ENCODE peak calls at places on chromosomes 1 and 21, in five cellular contexts. P is mesendoderm; Y is OCI-LY7; S is naive thymus-derived CD4-positive, alpha-beta T cell; F is IMR-90. L is an unnamed sample.

GRCh38 chr1:15328785-15329480 is 80.8 kb upstream of the EFHD2 start:
- DNase-seq in P (no peak), Y (no peak), F (peak; percentile 64), S (no peak), L (no peak)

GRCh38 chr1:72284398-72285073 is 2.2 kb upstream of the NEGR1 start:
- DNase-seq in S (no peak), F (peak; percentile 96), Y (no peak), P (peak; percentile 81), L (peak; percentile 34)

GRCh38 chr1:240030236-240030635 is 61.4 kb upstream of the FMN2 start:
- DNase-seq in F (peak; percentile 50), S (no peak), Y (no peak), P (peak; percentile 42), L (no peak)

GRCh38 chr1:26044414-26044813 is 1.5 kb downstream of the SLC30A2 start:
- DNase-seq in F (no peak), P (no peak), Y (no peak), S (no peak), L (no peak)

GRCh38 chr1:240310226-240310925 is 218.7 kb downstream of the FMN2 start:
- DNase-seq in P (no peak), Y (no peak), S (no peak), F (peak; percentile 85), L (no peak)

GRCh38 chr1:214719207-214719606 is 116.2 kb downstream of the CENPF start:
- DNase-seq in P (no peak), Y (no peak), S (no peak), F (peak; percentile 20), L (peak; percentile 15)

GRCh38 chr1:55298167-55298894 is 83.2 kb upstream of the USP24 start:
- DNase-seq in P (no peak), Y (no peak), S (no peak), F (no peak), L (peak; percentile 20)

GRCh38 chr1:54857741-54858665 is 29.0 kb downstream of the DHCR24 start:
- DNase-seq in F (peak; percentile 78), S (no peak), P (no peak), Y (no peak), L (no peak)

GRCh38 chr1:179786815-179787736 is 44.0 kb downstream of the FAM163A start:
- DNase-seq in S (no peak), P (no peak), F (no peak), Y (no peak), L (no peak)

DNA sequence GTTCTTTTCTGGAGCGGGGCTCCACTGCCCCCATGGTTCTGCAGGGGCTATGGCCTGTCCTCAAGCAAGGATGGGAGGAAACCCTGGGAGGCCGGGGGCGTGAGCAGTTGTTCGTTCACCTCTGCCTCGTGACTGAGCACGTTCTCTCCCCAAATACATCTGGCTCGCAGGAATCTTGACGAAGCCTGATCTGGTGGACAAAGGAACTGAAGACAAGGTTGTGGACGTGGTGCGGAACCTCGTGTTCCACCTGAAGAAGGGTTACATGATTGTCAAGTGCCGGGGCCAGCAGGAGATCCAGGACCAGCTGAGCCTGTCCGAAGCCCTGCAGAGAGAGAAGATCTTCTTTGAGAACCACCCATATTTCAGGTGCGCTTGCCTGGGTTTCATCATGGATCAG is 15.5 kb downstream of the MX1 start:
- DNase-seq in P (no peak), F (no peak), Y (no peak), S (no peak), L (no peak)
- H3K36me3 ChIP-seq in P (no peaks in the 10 kb centered on the region), F (no peaks in the 10 kb centered on the region), Y (peaks cover 14% of the 10 kb centered on the region), S (peaks cover 36% of the 10 kb centered on the region), L (no peaks in the 10 kb centered on the region)

GRCh38 chr21:21730524-21730923 is 732.3 kb downstream of the NCAM2 start:
- DNase-seq in P (no peak), F (peak; percentile 32), Y (no peak), S (no peak), L (no peak)

GRCh38 chr21:21737186-21737585 is 739.0 kb downstream of the NCAM2 start:
- DNase-seq in P (no peak), F (no peak), Y (no peak), S (no peak), L (no peak)

GRCh38 chr21:21734088-21734487 is 735.9 kb downstream of the NCAM2 start:
- DNase-seq in F (no peak), Y (no peak), P (no peak), S (no peak), L (no peak)

DNA sequence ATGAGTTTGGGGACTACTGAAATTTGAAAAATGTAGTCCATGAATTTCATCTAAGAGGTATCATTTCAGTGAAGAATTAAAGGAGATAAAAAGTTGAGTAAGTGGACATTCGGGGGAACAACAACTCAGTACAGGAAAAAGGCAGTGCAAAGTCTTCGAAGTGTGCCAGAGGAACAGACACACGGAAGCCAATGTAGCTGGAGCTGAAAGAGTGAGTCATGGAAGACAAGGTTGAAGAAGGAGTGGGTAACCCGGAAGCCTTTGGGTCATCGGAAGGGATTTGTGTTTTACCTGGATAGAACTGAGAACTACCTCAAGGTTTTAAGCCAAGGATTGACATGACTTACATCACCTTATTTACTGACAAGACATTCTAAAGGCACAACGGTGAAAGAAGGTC is 733.4 kb downstream of the NCAM2 start:
- DNase-seq in F (no peak), S (no peak), P (no peak), Y (no peak), L (no peak)
- H3K36me3 ChIP-seq in F (no peaks in the 10 kb centered on the region), S (no peaks in the 10 kb centered on the region), P (no peaks in the 10 kb centered on the region), Y (no peaks in the 10 kb centered on the region), L (no peaks in the 10 kb centered on the region)

DNA sequence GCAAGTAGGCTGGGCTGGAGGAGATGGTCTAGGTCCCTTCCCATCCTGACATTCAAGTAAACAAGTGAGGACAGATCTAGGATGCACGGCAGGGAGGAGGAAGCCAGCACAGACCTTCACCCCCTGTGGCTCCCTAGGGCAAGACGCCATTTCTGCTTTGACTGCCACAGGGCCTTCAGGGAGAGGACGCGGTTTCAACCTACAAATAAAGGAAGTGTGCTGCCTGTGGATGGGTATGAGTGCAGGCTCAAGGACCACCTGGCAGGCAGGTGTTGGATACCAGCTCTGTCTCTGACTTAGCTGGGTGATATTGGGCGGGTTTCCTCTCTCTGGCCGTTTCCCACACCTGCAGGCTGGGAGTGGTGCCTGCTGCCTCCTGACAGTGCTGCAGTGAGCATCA is 16.2 kb downstream of the SLC2A1 start:
- DNase-seq in P (no peak), S (no peak), F (no peak), Y (peak; percentile 91), L (no peak)
- H3K36me3 ChIP-seq in P (peaks cover 36% of the 10 kb centered on the region), S (peaks cover 9% of the 10 kb centered on the region), F (peaks cover 70% of the 10 kb centered on the region), Y (peaks cover 91% of the 10 kb centered on the region), L (peaks cover 58% of the 10 kb centered on the region)

GRCh38 chr1:64878090-64878489 is 88.3 kb downstream of the JAK1 start:
- DNase-seq in P (no peak), S (no peak), Y (no peak), F (no peak), L (no peak)

GRCh38 chr1:64878931-64879710 is 87.2 kb downstream of the JAK1 start:
- DNase-seq in S (no peak), F (peak; percentile 50), Y (no peak), P (no peak), L (no peak)

GRCh38 chr1:64877151-64877550 is 89.2 kb downstream of the JAK1 start:
- DNase-seq in S (peak; percentile 81), F (no peak), P (no peak), Y (no peak), L (no peak)

GRCh38 chr1:64875606-64876005 is 90.7 kb downstream of the JAK1 start:
- DNase-seq in S (no peak), P (no peak), F (no peak), Y (no peak), L (no peak)

DNA sequence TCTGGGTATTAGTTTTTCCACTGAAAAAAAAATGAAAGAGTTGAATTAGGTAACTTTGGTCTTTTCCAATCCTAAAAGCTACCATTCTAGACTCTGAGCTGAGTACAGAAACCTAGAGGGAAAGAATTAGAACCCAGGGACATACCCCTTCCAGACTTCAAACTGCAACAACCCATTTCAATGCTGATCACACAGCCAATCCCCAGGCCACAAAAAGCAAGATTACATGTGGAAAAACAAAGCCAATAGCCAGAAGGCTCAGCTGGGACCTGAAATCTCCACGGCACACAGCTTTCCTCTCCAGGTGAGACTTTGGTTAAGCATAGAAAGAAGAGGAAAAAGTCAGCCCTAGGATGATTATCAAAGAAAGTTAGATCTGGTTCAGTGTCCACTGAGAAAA is 88.8 kb downstream of the JAK1 start:
- DNase-seq in P (no peak), S (no peak), F (no peak), Y (no peak), L (no peak)
- H3K36me3 ChIP-seq in P (no peaks in the 10 kb centered on the region), S (peaks cover 15% of the 10 kb centered on the region), F (peaks cover 35% of the 10 kb centered on the region), Y (peaks cover 86% of the 10 kb centered on the region), L (no peaks in the 10 kb centered on the region)

L was measured in H7.